ENCODE peak calls at places on chromosomes 12 and 14, in nine cellular contexts. G, P, I, S, K, M, F, D and Q are unnamed samples.

GRCh38 chr12:96210376-96211055 is 16.3 kb downstream of the ELK3 start:
- DNase-seq in K (no peak), F (peak), P (no peak), S (peak), G (no peak), I (no peak), D (no peak), M (no peak), Q (no peak)

GRCh38 chr12:81546811-81547210 is 212.3 kb downstream of the PPFIA2 start:
- DNase-seq in F (no peak), S (no peak), G (no peak), M (no peak), P (no peak), I (no peak), K (no peak), D (no peak), Q (no peak)

GRCh38 chr12:113996026-113996425 is 29.9 kb upstream of the RBM19 start:
- DNase-seq in G (no peak), M (no peak), S (no peak), F (no peak), I (no peak), P (peak), K (no peak), D (no peak), Q (no peak)

GRCh38 chr12:12779529-12779928 is 5.9 kb upstream of the APOLD1 start:
- DNase-seq in G (no peak), D (no peak), K (no peak), S (peak), M (no peak), I (no peak), P (peak), F (no peak), Q (no peak)

GRCh38 chr14:103723176-103724081 is 7.8 kb downstream of the ZFYVE21 start:
- DNase-seq in M (no peak), S (no peak), D (no peak), I (no peak), F (no peak), G (no peak), P (no peak), K (peak), Q (no peak)

GRCh38 chr12:90020436-90020835 is 311.8 kb upstream of the ATP2B1 start:
- DNase-seq in F (no peak), S (no peak), K (no peak), D (no peak), P (no peak), M (no peak), I (no peak), G (no peak), Q (no peak)

GRCh38 chr12:112927475-112927874 is 10.8 kb upstream of the OAS3 start:
- DNase-seq in S (no peak), G (no peak), P (no peak), F (no peak), K (no peak), D (no peak), I (no peak), M (no peak), Q (no peak)

GRCh38 chr12:83818888-83819287 is 1093.7 kb downstream of the SLC6A15 start:
- DNase-seq in K (no peak), D (peak), I (no peak), G (no peak), P (no peak), S (no peak), F (no peak), M (no peak), Q (no peak)

GRCh38 chr14:56181666-56182065 is 63.5 kb downstream of the PELI2 start:
- DNase-seq in M (no peak), D (peak), G (no peak), S (no peak), I (no peak), P (no peak), F (no peak), K (no peak), Q (peak)

GRCh38 chr12:7916936-7917335 is 19.1 kb downstream of the SLC2A3 start:
- DNase-seq in D (no peak), I (no peak), S (no peak), P (no peak), G (no peak), K (no peak), M (no peak), F (no peak), Q (no peak)

GRCh38 chr14:83120187-83120586 is 1586.5 kb upstream of the SEL1L start:
- DNase-seq in K (no peak), S (no peak), G (no peak), M (no peak), F (no peak), I (no peak), D (no peak), P (no peak), Q (no peak)

GRCh38 chr14:33943081-33943480 is 7.8 kb downstream of the EGLN3 start:
- DNase-seq in I (no peak), P (no peak), D (peak), F (no peak), K (peak), G (no peak), S (no peak), M (no peak), Q (peak)

GRCh38 chr14:83172363-83172762 is 1638.7 kb upstream of the SEL1L start:
- DNase-seq in M (no peak), F (no peak), K (no peak), I (no peak), P (peak), G (no peak), S (no peak), D (no peak), Q (no peak)

GRCh38 chr12:89259831-89260230 is 92.5 kb downstream of the DUSP6 start:
- DNase-seq in I (no peak), G (no peak), K (no peak), M (no peak), D (no peak), P (no peak), S (no peak), F (no peak), Q (no peak)

GRCh38 chr12:48004039-48004940 is at the start of gene COL2A1:
- DNase-seq in P (no peak), I (no peak), F (no peak), G (no peak), D (no peak), M (no peak), S (peak), K (no peak), Q (no peak)

GRCh38 chr12:19941096-19941495 is 427.2 kb upstream of the PDE3A start:
- DNase-seq in F (no peak), I (no peak), K (no peak), P (no peak), M (no peak), D (no peak), G (no peak), S (no peak), Q (no peak)

GRCh38 chr12:49225551-49226166 is 36.8 kb upstream of the TUBA1A start:
- DNase-seq in P (no peak), K (peak), I (no peak), G (no peak), D (no peak), S (peak), M (no peak), F (no peak), Q (no peak)

GRCh38 chr14:94649543-94650443 is 37.6 kb downstream of the SERPINA3 start:
- DNase-seq in D (no peak), K (no peak), G (no peak), P (no peak), M (no peak), F (no peak), I (no peak), S (no peak), Q (no peak)

GRCh38 chr14:96409701-96410100 is 17.8 kb downstream of the AK7 start:
- DNase-seq in P (peak), D (no peak), K (no peak), M (no peak), F (no peak), G (peak), S (peak), I (no peak), Q (peak)

GRCh38 chr12:2457215-2458112 is 337.3 kb upstream of the FKBP4 start:
- DNase-seq in G (no peak), S (no peak), M (no peak), K (no peak), P (no peak), I (no peak), D (no peak), F (no peak), Q (no peak)

GRCh38 chr12:130102266-130102665 is 60.0 kb upstream of the FZD10 start:
- DNase-seq in G (no peak), P (no peak), D (no peak), F (no peak), M (no peak), K (no peak), S (no peak), I (no peak), Q (no peak)

GRCh38 chr12:3398196-3398789 is 92.7 kb upstream of the PRMT8 start:
- DNase-seq in S (no peak), F (no peak), K (no peak), G (no peak), P (no peak), I (no peak), D (no peak), M (no peak), Q (no peak)

GRCh38 chr12:44972746-44973421 is 78.0 kb downstream of the DBX2 start:
- DNase-seq in G (peak), I (no peak), K (no peak), D (no peak), M (no peak), F (no peak), P (peak), S (peak), Q (no peak)

GRCh38 chr12:131642101-131642540 is 68.8 kb upstream of the SFSWAP start:
- DNase-seq in F (no peak), K (no peak), M (no peak), S (peak), D (no peak), I (peak), G (peak), P (peak), Q (no peak)

GRCh38 chr12:87439990-87440827 is 589.0 kb downstream of the C12orf50 start:
- DNase-seq in K (peak), P (no peak), I (no peak), M (no peak), D (peak), G (peak), F (no peak), S (peak), Q (peak)

GRCh38 chr12:131784909-131785762 is 43.1 kb upstream of the MMP17 start:
- DNase-seq in S (no peak), K (no peak), I (no peak), F (no peak), M (no peak), P (no peak), G (no peak), D (no peak), Q (no peak)

GRCh38 chr12:4270016-4270669 is 3.4 kb upstream of the CCND2 start:
- DNase-seq in D (no peak), P (no peak), M (no peak), F (peak), K (peak), I (no peak), G (no peak), S (no peak), Q (no peak)

GRCh38 chr12:121989266-121989950 is 32.3 kb upstream of the BCL7A start:
- DNase-seq in K (no peak), F (no peak), P (no peak), G (no peak), S (no peak), M (no peak), D (peak), I (no peak), Q (no peak)

GRCh38 chr12:4908694-4909396 is 860 bp upstream of the KCNA1 start:
- DNase-seq in I (no peak), D (no peak), M (no peak), G (no peak), S (no peak), P (no peak), K (no peak), F (no peak), Q (no peak)

GRCh38 chr14:54927551-54927950 is 24.9 kb upstream of the GCH1 start:
- DNase-seq in P (no peak), S (no peak), K (no peak), M (no peak), D (no peak), I (no peak), F (no peak), G (no peak), Q (no peak)

GRCh38 chr12:39272934-39273770 is 169.8 kb downstream of the KIF21A start:
- DNase-seq in I (no peak), G (peak), D (no peak), P (peak), K (peak), S (peak), M (no peak), F (no peak), Q (no peak)

GRCh38 chr12:52142431-52142830 is 49.4 kb downstream of the KRT80 start:
- DNase-seq in K (no peak), F (no peak), M (no peak), S (no peak), G (no peak), D (no peak), P (no peak), I (no peak), Q (no peak)
- H3K4me3 ChIP-seq in K (no peak), F (no peak), M (no peak), S (no peak), G (no peak), D (no peak), P (no peak), I (no peak), Q (no peak)

DNA sequence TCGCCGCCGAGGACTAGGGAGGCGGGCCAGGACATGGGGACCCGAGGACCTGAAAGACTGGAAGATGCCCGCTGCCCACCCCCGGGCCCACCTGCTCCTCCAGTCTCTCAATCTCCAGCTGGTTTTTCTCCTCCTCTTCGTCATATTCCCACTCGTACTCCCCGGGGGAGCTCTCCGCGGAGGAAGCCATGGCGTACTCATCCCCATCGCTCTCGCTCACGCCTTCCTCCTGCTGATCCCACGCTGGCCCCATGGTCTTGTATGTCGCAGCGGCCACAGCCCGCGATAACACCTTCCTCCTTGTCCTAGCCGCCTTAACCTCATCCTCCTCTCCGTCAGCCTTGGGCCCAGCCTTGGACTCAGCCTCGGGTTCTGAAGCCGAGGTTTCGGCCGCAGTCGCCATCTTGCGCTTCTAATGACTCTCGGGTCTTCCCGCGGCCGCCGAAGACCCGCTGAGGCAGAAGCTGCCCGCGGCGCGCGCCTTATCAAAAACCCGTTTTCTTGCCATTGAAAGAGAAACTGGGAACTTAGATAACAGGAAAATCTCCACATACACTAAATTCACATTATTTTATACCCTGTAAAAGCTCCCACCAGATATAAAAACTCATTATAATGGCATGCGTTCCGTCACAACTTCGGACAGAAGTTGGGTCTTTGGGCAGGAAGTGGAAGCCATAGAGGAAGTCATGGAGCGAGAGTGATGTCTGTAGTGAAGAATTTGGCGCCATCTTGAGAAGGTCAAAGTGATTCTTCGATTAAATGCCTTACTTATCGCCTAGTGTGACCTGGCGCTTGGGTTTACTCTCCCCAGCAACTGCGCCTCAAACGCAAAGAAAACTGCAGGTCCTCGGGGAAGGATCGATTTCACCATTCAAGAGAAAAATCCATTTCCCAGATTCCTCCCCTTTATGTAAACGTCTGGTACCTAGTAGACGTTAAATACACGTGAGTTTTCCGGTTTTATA is at the start of gene SART3:
- DNase-seq in D (peak), G (peak), M (peak), K (peak), S (peak), I (peak), F (peak), P (peak), Q (peak)
- TF ChIP-seq POLR2A in D (peak), G (peak), M (peak), K (peak), S (peak), I (peak), F (peak), P (peak), Q (no peak)

DNA sequence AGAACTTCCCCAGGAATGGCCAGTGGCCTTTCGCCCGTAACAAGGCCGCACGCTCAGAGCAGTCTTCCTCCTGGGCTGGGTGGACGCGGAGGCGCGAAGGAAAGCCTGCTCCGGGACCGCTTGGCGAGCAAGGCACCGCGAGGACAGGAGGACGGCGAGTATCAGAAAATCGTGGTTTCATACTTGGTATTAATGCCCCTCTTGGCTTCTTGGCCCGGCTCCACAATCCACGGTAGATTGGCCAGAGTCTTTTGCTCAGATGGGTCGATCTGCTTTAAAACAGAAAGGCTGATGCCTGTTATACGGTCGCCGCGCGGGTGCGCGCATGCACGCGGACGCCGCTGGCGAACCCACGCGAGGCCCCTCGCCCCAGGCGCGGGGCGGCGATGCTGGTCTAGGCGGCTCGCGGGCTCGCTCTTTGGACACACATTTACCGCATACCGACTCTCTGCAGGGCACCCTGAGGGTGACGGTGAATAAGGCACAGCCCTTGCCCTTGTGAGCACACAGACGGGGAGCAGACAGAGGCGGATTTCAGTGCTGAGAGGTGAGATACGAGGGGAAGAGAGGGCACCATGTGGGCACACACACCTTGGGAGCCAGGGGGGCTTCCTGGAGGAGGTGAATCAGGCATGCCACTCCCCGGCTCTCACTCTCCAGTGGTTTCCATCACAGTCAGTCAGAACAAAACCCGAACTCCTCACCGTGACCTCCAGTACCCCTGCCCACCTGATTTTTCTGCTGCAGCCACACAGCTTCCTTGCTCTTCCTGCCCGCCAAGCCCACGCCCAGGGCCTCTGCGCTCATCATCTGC is 100.7 kb downstream of the APAF1 start:
- DNase-seq in K (no peak), M (no peak), D (no peak), P (no peak), I (no peak), F (no peak), S (peak), G (no peak), Q (no peak)
- TF ChIP-seq POLR2AphosphoS5 in K (no peak), M (no peak), D (no peak), P (no peak), I (no peak), F (no peak), S (no peak), G (no peak), Q (no peak)

GRCh38 chr12:26631846-26632245 is 201.1 kb downstream of the ITPR2 start:
- DNase-seq in K (no peak), G (no peak), D (no peak), M (no peak), S (peak), F (no peak), P (no peak), I (no peak), Q (no peak)

GRCh38 chr12:26629864-26630263 is 203.1 kb downstream of the ITPR2 start:
- DNase-seq in S (peak), F (no peak), K (no peak), M (no peak), P (no peak), G (no peak), D (no peak), I (no peak), Q (no peak)

GRCh38 chr12:26632746-26633145 is 200.2 kb downstream of the ITPR2 start:
- DNase-seq in G (no peak), P (no peak), F (no peak), I (no peak), D (no peak), S (no peak), K (no peak), M (no peak), Q (no peak)

GRCh38 chr12:26628234-26628633 is 204.8 kb downstream of the ITPR2 start:
- DNase-seq in S (no peak), M (no peak), K (no peak), F (no peak), P (no peak), G (no peak), I (no peak), D (no peak), Q (no peak)

GRCh38 chr12:26630546-26631027 is 202.4 kb downstream of the ITPR2 start:
- DNase-seq in K (no peak), D (no peak), S (peak), F (no peak), G (no peak), M (no peak), P (peak), I (no peak), Q (no peak)
- H3K4me3 ChIP-seq in K (no peak), D (no peak), S (no peak), F (no peak), G (no peak), M (no peak), P (no peak), I (no peak), Q (no peak)

GRCh38 chr12:120469450-120470149 is at the start of gene SRSF9:
- DNase-seq in G (peak), P (peak), I (peak), D (peak), K (peak), M (peak), S (peak), F (peak), Q (peak)
- TF ChIP-seq POLR2A in G (peak), P (peak), I (peak), D (peak), K (peak), M (peak), S (peak), F (peak), Q (peak)

GRCh38 chr12:110281549-110282342 is 699 bp downstream of the ATP2A2 start:
- DNase-seq in D (peak), P (no peak), I (no peak), K (peak), S (peak), F (peak), M (peak), G (no peak), Q (peak)
- TF ChIP-seq POLR2AphosphoS5 in D (no peak), P (no peak), I (peak), K (peak), S (no peak), F (peak), M (no peak), G (no peak), Q (peak)

GRCh38 chr14:87241018-87241779 is 751.8 kb downstream of the GALC start:
- DNase-seq in I (no peak), K (no peak), S (no peak), D (no peak), G (no peak), M (no peak), F (no peak), P (no peak), Q (no peak)
- H3K4me3 ChIP-seq in I (no peak), K (no peak), S (no peak), D (no peak), G (no peak), M (no peak), F (no peak), P (no peak), Q (no peak)

GRCh38 chr12:57127710-57128518 is at the start of gene LRP1:
- DNase-seq in G (peak), S (peak), M (peak), D (peak), F (peak), K (peak), I (no peak), P (peak), Q (peak)
- TF ChIP-seq POLR2A in G (no peak), S (peak), M (no peak), D (peak), F (no peak), K (peak), I (no peak), P (peak), Q (no peak)

DNA sequence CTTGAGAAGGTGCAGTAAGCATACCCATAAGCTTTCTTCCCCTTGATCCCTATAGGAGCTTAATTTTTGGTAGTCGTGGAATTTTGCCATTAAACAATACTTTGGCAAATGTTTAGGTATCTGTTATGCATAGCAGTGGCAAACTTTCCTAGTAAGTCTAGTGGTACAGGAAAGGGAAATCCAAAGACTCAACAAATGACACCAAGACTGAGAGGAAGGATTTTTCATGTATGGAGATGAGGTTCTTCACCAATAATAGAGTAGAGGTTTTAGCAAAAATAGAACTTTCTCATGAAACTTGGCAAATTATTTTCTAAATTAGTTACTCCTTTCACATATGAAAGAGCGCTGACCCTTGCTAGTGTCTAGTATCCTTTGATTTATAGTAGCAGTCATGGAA is 2.8 kb downstream of the EID3 start:
- DNase-seq in K (no peak), G (no peak), P (no peak), F (no peak), I (no peak), M (no peak), D (no peak), S (no peak), Q (no peak)
- TF ChIP-seq POLR2AphosphoS5 in K (no peak), G (no peak), P (no peak), F (no peak), I (no peak), M (no peak), D (no peak), S (no peak), Q (no peak)

GRCh38 chr12:51321882-51322281 is 2.1 kb downstream of the BIN2 start:
- DNase-seq in G (no peak), D (no peak), F (no peak), S (no peak), K (no peak), P (no peak), I (no peak), M (no peak), Q (no peak)
- H3K4me3 ChIP-seq in G (no peak), D (no peak), F (peak), S (no peak), K (no peak), P (no peak), I (peak), M (no peak), Q (no peak)